ENCODE peak calls at places on chromosomes 12 and 14, in six cellular contexts. T is GM20000; V is activated CD8-positive, alpha-beta memory T cell treated with anti-CD3 and anti-CD28 coated beads for 48 hours; S is activated T-cell treated with anti-CD3 and anti-CD28 coated beads, Interleukin-2, amount 50 U/mL, for 72 hours; D is fibroblast of mammary gland; H is natural killer cell treated with Interleukin-12 subunit alpha and Interleukin-12 subunit beta and Interleukin-15 and Interleukin-18, amount 100 ng/mL, for 72 hours. O is an unnamed sample.

GRCh38 chr14:76760331-76761197 is 704 bp upstream of the VASH1 start:
- DNase-seq in D (no peak), V (no peak), H (no peak), T (no peak), S (no peak), O (no peak)

GRCh38 chr12:95117178-95117599 is 43.8 kb upstream of the NR2C1 start:
- DNase-seq in D (peak; percentile 81), V (peak; percentile 13), T (peak; percentile 65), S (peak; percentile 51), H (no peak), O (no peak)

GRCh38 chr12:46227616-46228015 is 41.2 kb downstream of the SLC38A1 start:
- DNase-seq in D (no peak), V (no peak), T (no peak), S (no peak), H (no peak), O (no peak)

GRCh38 chr12:452667-453210 is 7.0 kb upstream of the B4GALNT3 start:
- DNase-seq in D (no peak), V (peak; percentile 76), T (peak; percentile 68), H (peak; percentile 67), S (peak; percentile 92), O (no peak)

GRCh38 chr12:25420116-25420515 is 133.0 kb downstream of the LMNTD1 start:
- DNase-seq in D (no peak), T (no peak), S (no peak), H (no peak), V (no peak), O (no peak)

GRCh38 chr14:34806257-34806656 is 68.9 kb downstream of the BAZ1A start:
- DNase-seq in V (no peak), S (no peak), D (no peak), T (no peak), H (no peak), O (no peak)

GRCh38 chr14:68824517-68825347 is 31.9 kb upstream of the ZFP36L1 start:
- DNase-seq in H (no peak), T (peak; percentile 60), S (peak; percentile 65), V (no peak), D (peak; percentile 79), O (peak; percentile 78)

GRCh38 chr12:69879007-69879960 is 54.3 kb downstream of the MYRFL start:
- DNase-seq in T (peak; percentile 71), V (peak; percentile 27), D (peak; percentile 78), S (peak; percentile 71), H (peak; percentile 73), O (no peak)

GRCh38 chr12:1488908-1489381 is 105.4 kb downstream of the FBXL14 start:
- DNase-seq in S (peak; percentile 5), D (no peak), T (no peak), H (peak; percentile 10), V (no peak), O (no peak)

GRCh38 chr12:66823857-66824570 is 145.1 kb upstream of the GRIP1 start:
- DNase-seq in T (no peak), V (no peak), H (no peak), D (no peak), S (no peak), O (no peak)

GRCh38 chr12:98735821-98736220 is 90.7 kb downstream of the APAF1 start:
- DNase-seq in D (no peak), S (no peak), H (no peak), V (no peak), T (no peak), O (no peak)

GRCh38 chr12:43291516-43291915 is 260.5 kb downstream of the ADAMTS20 start:
- DNase-seq in S (no peak), V (no peak), T (no peak), H (no peak), D (peak; percentile 80), O (no peak)